ENCODE peak calls at places on chromosomes 11 and 22, in six cellular contexts. One of them, this sample, is unnamed. For H3K27me3 and H3K36me3, the result is how much of the 10 kb centered on the place peaks cover.

GRCh38 chr22:46542011-46542985 is 4.9 kb upstream of the CELSR1 start:
- DNase-seq in lung: peak
- DNase-seq in tibial nerve: peak
- DNase-seq in brain microvascular endothelial cell: peak
- DNase-seq in stomach: peak
- DNase-seq in Caco-2: peak
- DNase-seq in this sample: no peak

GRCh38 chr11:112221263-112221835 is 4.9 kb upstream of the PTS start:
- DNase-seq in stomach: peak
- DNase-seq in lung: no peak
- DNase-seq in brain microvascular endothelial cell: no peak
- DNase-seq in Caco-2: no peak
- DNase-seq in tibial nerve: no peak
- DNase-seq in this sample: no peak

GRCh38 chr11:72267956-72268617 is 24.1 kb upstream of the PHOX2A start:
- DNase-seq in Caco-2: no peak
- DNase-seq in brain microvascular endothelial cell: no peak
- DNase-seq in stomach: no peak
- DNase-seq in lung: no peak
- DNase-seq in tibial nerve: no peak
- DNase-seq in this sample: no peak

GRCh38 chr11:20337526-20338154 is 25.9 kb upstream of the HTATIP2 start:
- DNase-seq in stomach: no peak
- DNase-seq in brain microvascular endothelial cell: peak
- DNase-seq in lung: no peak
- DNase-seq in tibial nerve: no peak
- DNase-seq in Caco-2: no peak
- DNase-seq in this sample: no peak

GRCh38 chr11:128904872-128905344 is 13.8 kb downstream of the KCNJ5 start:
- DNase-seq in tibial nerve: no peak
- DNase-seq in lung: no peak
- DNase-seq in brain microvascular endothelial cell: no peak
- DNase-seq in stomach: no peak
- DNase-seq in Caco-2: no peak
- DNase-seq in this sample: no peak

GRCh38 chr11:126991596-126991995 is 9.0 kb downstream of the KIRREL3 start:
- DNase-seq in tibial nerve: no peak
- DNase-seq in stomach: no peak
- DNase-seq in lung: no peak
- DNase-seq in brain microvascular endothelial cell: no peak
- DNase-seq in Caco-2: no peak
- DNase-seq in this sample: no peak

GRCh38 chr22:27416553-27417427 is 384.8 kb downstream of the MN1 start:
- DNase-seq in brain microvascular endothelial cell: peak
- DNase-seq in Caco-2: no peak
- DNase-seq in lung: no peak
- DNase-seq in stomach: peak
- DNase-seq in tibial nerve: no peak
- DNase-seq in this sample: peak

GRCh38 chr11:80779907-80780615 is 1339.2 kb upstream of the TENM4 start:
- DNase-seq in tibial nerve: no peak
- DNase-seq in lung: no peak
- DNase-seq in stomach: no peak
- DNase-seq in brain microvascular endothelial cell: no peak
- DNase-seq in Caco-2: no peak
- DNase-seq in this sample: no peak

GRCh38 chr11:11970556-11970955 is 37.9 kb downstream of the DKK3 start:
- DNase-seq in stomach: peak
- DNase-seq in Caco-2: no peak
- DNase-seq in brain microvascular endothelial cell: no peak
- DNase-seq in lung: peak
- DNase-seq in tibial nerve: no peak
- DNase-seq in this sample: no peak

GRCh38 chr11:86151188-86152005 is 82.5 kb upstream of the PICALM start:
- DNase-seq in brain microvascular endothelial cell: no peak
- DNase-seq in stomach: no peak
- DNase-seq in lung: peak
- DNase-seq in Caco-2: no peak
- DNase-seq in tibial nerve: no peak
- DNase-seq in this sample: no peak

GRCh38 chr22:30668306-30668655 is 606 bp upstream of the DUSP18 start:
- DNase-seq in stomach: no peak
- DNase-seq in lung: no peak
- DNase-seq in brain microvascular endothelial cell: no peak
- DNase-seq in tibial nerve: no peak
- DNase-seq in Caco-2: no peak
- DNase-seq in this sample: no peak

GRCh38 chr11:66579017-66579606 is 10.7 kb upstream of the CTSF start:
- DNase-seq in tibial nerve: peak
- DNase-seq in Caco-2: peak
- DNase-seq in brain microvascular endothelial cell: peak
- DNase-seq in stomach: peak
- DNase-seq in lung: peak
- DNase-seq in this sample: no peak

GRCh38 chr22:24525416-24526037 is 29.4 kb downstream of the GUCD1 start:
- DNase-seq in tibial nerve: peak
- DNase-seq in brain microvascular endothelial cell: peak
- DNase-seq in stomach: peak
- DNase-seq in lung: peak
- DNase-seq in Caco-2: peak
- DNase-seq in this sample: no peak

GRCh38 chr22:32355760-32356159 is 1.9 kb upstream of the RFPL3 start:
- DNase-seq in brain microvascular endothelial cell: no peak
- DNase-seq in tibial nerve: no peak
- DNase-seq in stomach: no peak
- DNase-seq in Caco-2: peak
- DNase-seq in lung: no peak
- DNase-seq in this sample: no peak

GRCh38 chr11:45147871-45148270 is 1.4 kb downstream of the PRDM11 start:
- DNase-seq in tibial nerve: no peak
- DNase-seq in lung: peak
- DNase-seq in Caco-2: no peak
- DNase-seq in brain microvascular endothelial cell: no peak
- DNase-seq in stomach: peak
- DNase-seq in this sample: no peak

GRCh38 chr11:17939542-17939941 is 73.3 kb downstream of the SERGEF start:
- DNase-seq in lung: no peak
- DNase-seq in brain microvascular endothelial cell: no peak
- DNase-seq in stomach: no peak
- DNase-seq in Caco-2: no peak
- DNase-seq in tibial nerve: no peak
- DNase-seq in this sample: no peak

GRCh38 chr22:21641417-21641794 is 696 bp upstream of the SDF2L1 start:
- DNase-seq in lung: peak
- DNase-seq in Caco-2: peak
- DNase-seq in brain microvascular endothelial cell: no peak
- DNase-seq in stomach: peak
- DNase-seq in tibial nerve: no peak
- DNase-seq in this sample: no peak

GRCh38 chr11:2830030-2830812 is 55.4 kb downstream of the CDKN1C start:
- DNase-seq in lung: no peak
- DNase-seq in tibial nerve: no peak
- DNase-seq in stomach: no peak
- DNase-seq in Caco-2: no peak
- DNase-seq in brain microvascular endothelial cell: no peak
- DNase-seq in this sample: no peak

GRCh38 chr11:2827792-2828191 is 57.8 kb downstream of the CDKN1C start:
- DNase-seq in brain microvascular endothelial cell: no peak
- DNase-seq in Caco-2: no peak
- DNase-seq in stomach: no peak
- DNase-seq in lung: no peak
- DNase-seq in tibial nerve: no peak
- DNase-seq in this sample: no peak

GRCh38 chr11:2827256-2827655 is 58.3 kb downstream of the CDKN1C start:
- DNase-seq in lung: no peak
- DNase-seq in brain microvascular endothelial cell: peak
- DNase-seq in Caco-2: no peak
- DNase-seq in stomach: no peak
- DNase-seq in tibial nerve: no peak
- DNase-seq in this sample: no peak

GRCh38 chr11:2826679-2827056 is 58.9 kb downstream of the CDKN1C start:
- DNase-seq in stomach: no peak
- DNase-seq in Caco-2: no peak
- DNase-seq in lung: no peak
- DNase-seq in brain microvascular endothelial cell: no peak
- DNase-seq in tibial nerve: no peak
- DNase-seq in this sample: no peak

DNA sequence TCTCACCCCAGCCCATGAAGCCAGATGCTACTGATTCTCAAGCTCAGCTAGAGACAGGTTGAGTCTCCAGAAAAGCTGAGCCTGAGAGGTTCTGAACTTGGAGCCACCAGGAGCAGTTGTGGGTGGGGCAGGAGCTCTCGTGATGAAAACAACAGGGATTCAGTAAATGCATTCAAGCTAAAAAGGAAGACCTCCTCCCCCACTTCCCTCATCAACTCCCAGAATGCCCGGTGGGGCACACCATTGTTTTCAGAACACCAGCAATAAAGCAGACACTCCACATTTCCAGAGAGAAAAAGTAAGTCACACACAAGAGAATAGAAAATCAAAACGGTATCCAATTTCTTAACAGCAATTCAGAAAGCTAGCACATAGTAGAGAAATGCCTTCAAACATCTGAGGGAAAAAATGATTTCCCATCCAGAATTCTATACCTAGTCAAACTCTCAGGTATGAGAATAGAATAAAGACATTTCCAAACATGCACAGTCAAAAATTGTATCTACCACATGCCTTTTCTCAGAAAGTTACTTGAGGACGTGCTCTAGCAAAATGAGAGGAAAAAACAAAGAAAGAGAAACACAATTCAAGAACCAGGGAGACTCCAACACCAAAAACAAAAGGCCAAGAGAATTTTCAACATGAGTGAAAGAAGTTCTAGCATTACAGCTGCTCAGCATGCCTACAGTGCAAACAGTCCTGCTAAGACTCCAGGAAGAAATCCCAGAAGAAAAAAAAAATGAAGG is 56.8 kb downstream of the CDKN1C start:
- DNase-seq in tibial nerve: no peak
- DNase-seq in Caco-2: no peak
- DNase-seq in stomach: no peak
- DNase-seq in brain microvascular endothelial cell: no peak
- DNase-seq in lung: no peak
- DNase-seq in this sample: no peak
- TF ChIP-seq CTCF in tibial nerve: no peak
- TF ChIP-seq CTCF in Caco-2: no peak
- TF ChIP-seq CTCF in stomach: no peak
- TF ChIP-seq CTCF in brain microvascular endothelial cell: no peak
- TF ChIP-seq CTCF in lung: no peak
- TF ChIP-seq CTCF in this sample: no peak

GRCh38 chr11:46332093-46332567 is 15.1 kb upstream of the DGKZ start:
- DNase-seq in tibial nerve: no peak
- DNase-seq in brain microvascular endothelial cell: no peak
- DNase-seq in stomach: no peak
- DNase-seq in Caco-2: no peak
- DNase-seq in lung: no peak
- DNase-seq in this sample: no peak
- H3K27me3 ChIP-seq in tibial nerve: under half
- H3K27me3 ChIP-seq in brain microvascular endothelial cell: under half
- H3K27me3 ChIP-seq in stomach: under half
- H3K27me3 ChIP-seq in Caco-2: under half
- H3K27me3 ChIP-seq in lung: under half
- H3K27me3 ChIP-seq in this sample: under half

DNA sequence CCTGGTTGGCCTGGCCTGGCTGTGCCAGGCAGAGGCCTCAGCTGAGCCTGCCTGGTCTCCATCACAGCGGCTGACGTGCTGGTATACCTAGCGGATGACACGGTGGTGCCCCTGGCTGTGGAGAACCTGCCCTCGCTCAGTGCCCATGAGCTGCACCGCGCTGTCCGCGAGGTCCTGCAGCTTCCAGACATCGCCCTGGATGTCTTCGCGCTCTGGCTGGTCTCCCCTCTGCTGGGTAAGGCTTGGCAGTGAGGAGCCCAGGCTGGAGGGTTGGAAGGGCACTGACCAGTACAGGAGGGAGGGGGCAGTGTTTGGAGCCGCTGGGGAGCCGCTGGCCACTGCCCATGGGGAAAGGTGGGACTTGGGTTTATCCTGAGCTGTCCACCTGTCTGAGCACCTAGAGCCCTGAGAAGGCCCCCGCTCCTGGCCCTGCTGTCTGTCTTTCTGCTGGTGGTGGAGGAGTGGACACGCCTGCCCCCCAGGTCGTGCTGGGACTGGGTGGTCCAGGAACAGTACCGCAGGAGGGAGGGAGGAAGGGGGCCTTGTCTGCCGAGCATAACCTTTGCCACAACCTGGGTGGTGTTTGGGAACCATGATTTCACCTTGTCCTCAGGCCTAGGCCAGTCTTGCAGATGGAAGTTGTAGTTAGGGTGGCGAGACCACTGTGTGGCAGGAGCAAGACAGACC is 3.0 kb downstream of the FRMD8 start:
- DNase-seq in Caco-2: no peak
- DNase-seq in stomach: no peak
- DNase-seq in lung: no peak
- DNase-seq in tibial nerve: no peak
- DNase-seq in brain microvascular endothelial cell: no peak
- DNase-seq in this sample: no peak
- H3K36me3 ChIP-seq in Caco-2: under half
- H3K36me3 ChIP-seq in stomach: under half
- H3K36me3 ChIP-seq in lung: under half
- H3K36me3 ChIP-seq in tibial nerve: under half
- H3K36me3 ChIP-seq in brain microvascular endothelial cell: under half
- H3K36me3 ChIP-seq in this sample: under half

GRCh38 chr11:117081908-117082307 is 16.3 kb downstream of the SIK3 start:
- DNase-seq in brain microvascular endothelial cell: no peak
- DNase-seq in Caco-2: no peak
- DNase-seq in lung: no peak
- DNase-seq in stomach: no peak
- DNase-seq in tibial nerve: no peak
- DNase-seq in this sample: no peak
- TF ChIP-seq CTCF in brain microvascular endothelial cell: no peak
- TF ChIP-seq CTCF in Caco-2: no peak
- TF ChIP-seq CTCF in lung: no peak
- TF ChIP-seq CTCF in stomach: no peak
- TF ChIP-seq CTCF in tibial nerve: peak
- TF ChIP-seq CTCF in this sample: no peak

GRCh38 chr22:49075150-49075549 is 752.5 kb downstream of the BRD1 start:
- DNase-seq in brain microvascular endothelial cell: no peak
- DNase-seq in lung: no peak
- DNase-seq in stomach: no peak
- DNase-seq in Caco-2: no peak
- DNase-seq in tibial nerve: no peak
- DNase-seq in this sample: no peak
- H3K27me3 ChIP-seq in brain microvascular endothelial cell: under half
- H3K27me3 ChIP-seq in lung: under half
- H3K27me3 ChIP-seq in stomach: under half
- H3K27me3 ChIP-seq in Caco-2: under half
- H3K27me3 ChIP-seq in tibial nerve: under half
- H3K27me3 ChIP-seq in this sample: under half

This sample was measured in BJ.